ENCODE peak calls at places on chromosome 17, in six cellular contexts. A is transverse colon; G is fibroblast of pulmonary artery; F is activated naive CD8-positive, alpha-beta T cell treated with anti-CD3 and anti-CD28 coated beads for 36 hours; P is kidney epithelial cell; X is C1 segment of cervical spinal cord. W is an unnamed sample.

GRCh38 chr17:74452841-74453661 is 13.4 kb upstream of the CD300A start:
- DNase-seq in A (no peak), G (no peak), F (no peak), P (no peak), X (no peak), W (no peak)

GRCh38 chr17:40290629-40291296 is 3.1 kb downstream of the CDC6 start:
- DNase-seq in A (peak), G (peak), F (no peak), P (peak), X (no peak), W (no peak)

GRCh38 chr17:15886221-15886620 is 58.7 kb upstream of the ADORA2B start:
- DNase-seq in A (no peak), G (no peak), F (no peak), P (no peak), X (no peak), W (no peak)

GRCh38 chr17:47966079-47966519 is 4.8 kb upstream of the CDK5RAP3 start:
- DNase-seq in A (peak), G (no peak), F (no peak), P (no peak), X (no peak), W (no peak)

GRCh38 chr17:20174588-20175265 is 165.6 kb downstream of the SPECC1 start:
- DNase-seq in A (no peak), G (peak), F (no peak), P (peak), X (no peak), W (no peak)

GRCh38 chr17:21361020-21361809 is 14.9 kb upstream of the KCNJ12 start:
- DNase-seq in A (no peak), G (no peak), F (no peak), P (no peak), X (no peak), W (no peak)

GRCh38 chr17:57109393-57110151 is 24.5 kb downstream of the AKAP1 start:
- DNase-seq in A (peak), G (peak), F (no peak), P (no peak), X (no peak), W (no peak)

GRCh38 chr17:65131946-65132345 is 5.2 kb upstream of the RGS9 start:
- DNase-seq in A (no peak), G (no peak), F (no peak), P (no peak), X (no peak), W (no peak)

GRCh38 chr17:40460585-40460975 is 17.3 kb downstream of the IGFBP4 start:
- DNase-seq in A (no peak), G (no peak), F (no peak), P (no peak), X (no peak), W (no peak)

GRCh38 chr17:47745037-47745380 is 12.0 kb downstream of the TBX21 start:
- DNase-seq in A (no peak), G (no peak), F (no peak), P (no peak), X (no peak), W (no peak)

GRCh38 chr17:75631353-75631752 is 1.9 kb upstream of the SMIM5 start:
- DNase-seq in A (no peak), G (no peak), F (no peak), P (no peak), X (no peak), W (no peak)

GRCh38 chr17:82213251-82214011 is 789 bp upstream of the CCDC57 start:
- DNase-seq in A (peak), G (peak), F (peak), P (no peak), X (no peak), W (no peak)

GRCh38 chr17:38418693-38419507 is 9.4 kb upstream of the ARHGAP23 start:
- DNase-seq in A (no peak), G (no peak), F (peak), P (no peak), X (no peak), W (no peak)

GRCh38 chr17:64685705-64686104 is 23.6 kb upstream of the SMURF2 start:
- DNase-seq in A (no peak), G (no peak), F (no peak), P (no peak), X (no peak), W (no peak)

GRCh38 chr17:4852504-4853075 is 19.4 kb downstream of the MINK1 start:
- DNase-seq in A (no peak), G (peak), F (peak), P (no peak), X (no peak), W (no peak)

GRCh38 chr17:31726980-31727427 is 132.0 kb downstream of the COPRS start:
- DNase-seq in A (no peak), G (peak), F (no peak), P (no peak), X (no peak), W (no peak)

GRCh38 chr17:56023851-56024250 is 129.4 kb upstream of the ANKFN1 start:
- DNase-seq in A (no peak), G (no peak), F (peak), P (no peak), X (no peak), W (no peak)

GRCh38 chr17:8062435-8062806 is 23.6 kb downstream of the ALOX15B start:
- DNase-seq in A (no peak), G (peak), F (no peak), P (no peak), X (no peak), W (no peak)